ENCODE peak calls at places on chromosomes 4 and X, in six cellular contexts. T is OCI-LY7, G is pancreas, S is foreskin fibroblast, E is endothelial cell, X is astrocyte of the spinal cord. N is an unnamed sample.

GRCh38 chrX:54640103-54640428 is 110.0 kb downstream of the GNL3L start:
- DNase-seq in T (no peak), G (no peak), S (no peak), E (no peak), X (no peak), N (no peak)

GRCh38 chr4:22174640-22175039 is 226.1 kb upstream of the KCNIP4 start:
- DNase-seq in T (no peak), G (no peak), S (no peak), E (no peak), X (no peak), N (no peak)

GRCh38 chr4:6689506-6689960 is 4.1 kb upstream of the S100P start:
- DNase-seq in T (no peak), G (no peak), S (no peak), E (no peak), X (no peak), N (peak; percentile 39)

GRCh38 chr4:55635760-55636621 is at the start of gene NMU:
- DNase-seq in T (no peak), G (peak; percentile 74), S (peak; percentile 46), E (peak; percentile 48), X (peak; percentile 5), N (peak; percentile 68)

GRCh38 chr4:36308150-36308549 is 26.7 kb downstream of the DTHD1 start:
- DNase-seq in T (no peak), G (no peak), S (no peak), E (no peak), X (no peak), N (no peak)

GRCh38 chr4:69708211-69708610 is 52.2 kb downstream of the SULT1B1 start:
- DNase-seq in T (no peak), G (no peak), S (peak; percentile 51), E (no peak), X (no peak), N (no peak)

GRCh38 chrX:9882669-9883446 is 84.3 kb upstream of the CLDN34 start:
- DNase-seq in T (peak; percentile 0), G (no peak), S (no peak), E (no peak), X (no peak), N (no peak)

GRCh38 chr4:7710126-7710525 is 229.5 kb downstream of the AFAP1 start:
- DNase-seq in T (no peak), G (no peak), S (no peak), E (no peak), X (no peak), N (no peak)

GRCh38 chr4:385934-386707 is 48.5 kb downstream of the ZNF141 start:
- DNase-seq in T (no peak), G (no peak), S (no peak), E (no peak), X (no peak), N (no peak)

GRCh38 chr4:184382189-184382846 is 92.0 kb downstream of the IRF2 start:
- DNase-seq in T (peak; percentile 39), G (no peak), S (no peak), E (no peak), X (no peak), N (peak; percentile 50)

GRCh38 chr4:155543126-155543765 is 123.4 kb upstream of the GUCY1A1 start:
- DNase-seq in T (no peak), G (no peak), S (peak; percentile 86), E (no peak), X (peak; percentile 74), N (no peak)

GRCh38 chr4:112302320-112303274 is 5.4 kb downstream of the ALPK1 start:
- DNase-seq in T (no peak), G (no peak), S (no peak), E (no peak), X (no peak), N (no peak)

GRCh38 chrX:146278381-146278780 is 460.8 kb downstream of the SLITRK2 start:
- DNase-seq in T (no peak), G (no peak), S (no peak), E (peak; percentile 15), X (no peak), N (no peak)

GRCh38 chrX:115952417-115953092 is 218.0 kb upstream of the AGTR2 start:
- DNase-seq in T (no peak), G (no peak), S (no peak), E (no peak), X (no peak), N (no peak)

GRCh38 chrX:4484266-4484665 is 770.8 kb upstream of the PRKX start:
- DNase-seq in T (no peak), G (no peak), S (no peak), E (no peak), X (no peak), N (no peak)

GRCh38 chrX:52574416-52575275 is 57.8 kb upstream of the XAGE1B start:
- DNase-seq in T (peak; percentile 65), G (no peak), S (peak; percentile 67), E (peak; percentile 27), X (peak; percentile 60), N (peak; percentile 20)

GRCh38 chrX:40009890-40010289 is 87.9 kb downstream of the BCOR start:
- DNase-seq in T (no peak), G (no peak), S (no peak), E (no peak), X (no peak), N (no peak)

GRCh38 chr4:54473077-54473545 is 184.6 kb upstream of the KIT start:
- DNase-seq in T (no peak), G (no peak), S (peak; percentile 17), E (no peak), X (no peak), N (no peak)

GRCh38 chr4:105234582-105234981 is 87.9 kb downstream of the TET2 start:
- DNase-seq in T (no peak), G (no peak), S (no peak), E (no peak), X (peak; percentile 10), N (no peak)

GRCh38 chr4:111854494-111855087 is 290.7 kb upstream of the FAM241A start:
- DNase-seq in T (peak; percentile 18), G (no peak), S (peak; percentile 67), E (peak; percentile 46), X (peak; percentile 44), N (peak; percentile 24)

GRCh38 chr4:124155239-124155638 is 557.3 kb downstream of the ANKRD50 start:
- DNase-seq in T (no peak), G (no peak), S (no peak), E (no peak), X (no peak), N (no peak)

GRCh38 chr4:140579278-140579677 is 10.5 kb upstream of the UCP1 start:
- DNase-seq in T (no peak), G (peak; percentile 59), S (peak; percentile 8), E (no peak), X (no peak), N (no peak)

GRCh38 chrX:47585273-47585672 is 3.0 kb downstream of the TIMP1 start:
- DNase-seq in T (no peak), G (no peak), S (no peak), E (no peak), X (no peak), N (no peak)
- TF ChIP-seq CTCF in T (no peak), G (no peak), S (no peak), E (no peak), X (peak; percentile 17), N (no peak)

DNA sequence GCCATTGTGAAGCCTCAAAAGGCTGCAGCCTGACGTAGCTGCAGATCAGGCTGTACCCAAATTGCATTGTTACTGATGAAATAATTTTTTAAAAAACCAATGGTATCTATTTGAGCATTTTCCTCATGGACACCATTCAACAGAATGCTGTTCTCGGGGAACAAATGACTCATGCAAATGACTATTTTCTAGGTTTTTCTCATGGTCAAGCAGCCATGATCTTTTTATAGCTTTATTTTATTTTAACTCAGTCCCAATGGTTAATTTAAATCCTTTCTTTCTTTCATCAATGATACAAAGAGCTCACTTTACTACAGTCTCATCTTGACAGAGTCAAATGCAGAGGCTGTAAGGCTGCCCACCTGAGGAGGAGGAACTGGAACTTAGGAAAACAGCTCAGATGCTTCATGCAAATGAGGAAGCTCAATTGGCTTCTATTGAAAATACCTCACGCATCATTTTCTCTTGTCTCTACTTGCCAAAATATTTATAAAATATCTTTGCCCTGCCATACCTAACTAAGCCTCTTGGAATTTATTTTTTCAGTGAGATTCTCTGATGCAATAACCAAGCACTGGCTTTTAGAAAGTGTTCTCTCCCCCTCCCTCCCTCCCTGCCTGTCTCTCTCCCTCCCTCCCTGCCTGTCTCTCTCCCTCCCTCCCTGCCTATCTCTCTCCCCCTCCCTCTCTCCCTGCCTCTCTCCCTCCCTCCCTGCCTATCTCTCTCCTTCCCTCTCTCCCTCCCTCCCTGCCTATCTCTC is 81.0 kb downstream of the SORBS2 start:
- DNase-seq in T (peak; percentile 78), G (no peak), S (no peak), E (no peak), X (peak; percentile 61), N (no peak)
- TF ChIP-seq CTCF in T (no peak), G (no peak), S (no peak), E (no peak), X (no peak), N (no peak)

GRCh38 chrX:112759512-112759911 is 79.8 kb upstream of the LHFPL1 start:
- DNase-seq in T (no peak), G (no peak), S (no peak), E (no peak), X (no peak), N (no peak)

GRCh38 chrX:112761239-112762207 is 79.1 kb downstream of the AMOT start:
- DNase-seq in T (peak; percentile 55), G (no peak), S (no peak), E (no peak), X (no peak), N (no peak)

DNA sequence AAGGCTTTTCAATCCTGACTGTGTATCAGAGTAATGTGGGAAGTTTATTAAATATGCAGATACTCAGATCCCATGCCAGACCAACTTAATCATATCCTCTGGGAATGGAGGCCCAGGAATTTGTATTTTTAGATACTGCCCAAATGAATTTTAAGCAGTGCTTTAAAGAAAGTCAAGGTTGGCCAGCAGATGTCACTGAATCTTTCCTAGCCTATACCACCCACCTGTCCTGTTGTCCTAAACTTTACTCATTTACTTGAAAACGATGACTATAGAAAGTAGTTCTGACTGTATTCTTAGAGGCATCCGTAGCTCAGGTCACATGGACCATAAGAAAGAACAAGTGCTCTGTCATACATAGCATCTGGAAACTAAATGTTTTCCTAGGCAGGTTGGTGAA is 79.9 kb downstream of the AMOT start:
- DNase-seq in T (peak; percentile 18), G (no peak), S (no peak), E (no peak), X (no peak), N (no peak)
- TF ChIP-seq CTCF in T (peak; percentile 63), G (no peak), S (no peak), E (no peak), X (no peak), N (no peak)

DNA sequence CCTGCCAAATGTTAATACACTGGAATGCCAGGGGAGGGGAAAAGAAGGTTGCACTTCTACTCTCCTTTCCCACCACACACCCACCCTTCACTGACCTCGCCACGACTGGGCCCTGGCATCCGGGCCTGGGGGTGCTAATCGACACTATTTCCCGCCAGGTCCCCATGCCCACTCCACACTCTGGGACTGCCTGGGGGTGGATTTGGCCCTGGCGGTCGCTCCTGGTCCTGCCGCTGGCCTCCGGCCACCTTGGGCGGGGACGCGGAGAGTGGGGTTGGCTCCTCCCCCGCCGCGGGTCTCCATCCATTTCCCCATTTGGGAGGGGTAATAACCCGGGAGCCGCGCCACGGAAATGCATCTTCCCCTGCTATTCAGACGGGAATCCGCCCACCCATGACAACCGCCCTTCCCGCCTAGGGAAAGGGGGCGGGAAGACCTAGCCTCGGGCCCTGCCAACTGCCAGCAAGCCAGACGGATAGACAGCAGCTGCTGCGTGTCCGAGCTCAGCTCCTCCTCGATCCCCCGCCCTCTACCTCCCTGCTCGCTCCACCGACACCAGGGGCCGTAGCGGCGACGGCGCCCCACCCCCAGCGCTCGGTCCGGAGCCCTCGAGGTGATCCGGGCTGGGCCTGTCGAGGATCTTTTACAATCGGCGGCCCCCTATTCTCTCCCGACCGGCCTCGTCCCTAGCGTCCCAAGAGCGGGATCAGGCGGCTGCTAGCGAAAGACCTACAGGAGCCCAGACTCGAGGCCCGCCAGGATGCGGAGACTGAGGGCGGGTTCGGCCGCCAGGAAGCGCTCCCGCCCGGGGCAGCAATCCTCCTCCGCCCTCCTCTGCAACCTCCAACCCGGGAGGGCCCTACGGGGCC is 78.0 kb downstream of the RLIM start:
- DNase-seq in T (no peak), G (peak; percentile 78), S (peak; percentile 86), E (peak; percentile 77), X (peak; percentile 89), N (peak; percentile 26)
- TF ChIP-seq CTCF in T (no peak), G (no peak), S (peak; percentile 26), E (no peak), X (peak; percentile 41), N (no peak)

N was measured in activated CD8-positive, alpha-beta T cell treated with anti-CD3 and anti-CD28 coated beads for 36 hours.